ENCODE peak calls at places on chromosomes 1 and 21, in ten cellular contexts. One of them, this sample, is unnamed.

GRCh38 chr1:41242645-41243171 is 602 bp upstream of the SCMH1 start:
- DNase-seq in fibroblast of lung: no peak
- DNase-seq in heart left ventricle: no peak
- DNase-seq in GM20000: no peak
- DNase-seq in mammary epithelial cell: no peak
- DNase-seq in WTC11: no peak
- DNase-seq in HFF-Myc: no peak
- DNase-seq in neural crest cell: no peak
- DNase-seq in CD8-positive, alpha-beta T cell: no peak
- DNase-seq in left ventricle myocardium inferior: no peak
- DNase-seq in this sample: no peak

GRCh38 chr21:32281531-32281930 is 2.7 kb upstream of the MIS18A start:
- DNase-seq in WTC11: no peak
- DNase-seq in left ventricle myocardium inferior: no peak
- DNase-seq in CD8-positive, alpha-beta T cell: no peak
- DNase-seq in HFF-Myc: no peak
- DNase-seq in GM20000: no peak
- DNase-seq in fibroblast of lung: no peak
- DNase-seq in mammary epithelial cell: no peak
- DNase-seq in heart left ventricle: no peak
- DNase-seq in neural crest cell: no peak
- DNase-seq in this sample: no peak

GRCh38 chr1:211326528-211327340 is at the start of gene TRAF5:
- DNase-seq in GM20000: peak
- DNase-seq in left ventricle myocardium inferior: peak
- DNase-seq in fibroblast of lung: peak
- DNase-seq in HFF-Myc: no peak
- DNase-seq in CD8-positive, alpha-beta T cell: peak
- DNase-seq in neural crest cell: peak
- DNase-seq in WTC11: peak
- DNase-seq in mammary epithelial cell: peak
- DNase-seq in heart left ventricle: peak
- DNase-seq in this sample: peak

GRCh38 chr1:47618830-47619229 is 181.0 kb downstream of the FOXD2 start:
- DNase-seq in left ventricle myocardium inferior: no peak
- DNase-seq in heart left ventricle: peak
- DNase-seq in mammary epithelial cell: no peak
- DNase-seq in fibroblast of lung: no peak
- DNase-seq in WTC11: no peak
- DNase-seq in GM20000: no peak
- DNase-seq in neural crest cell: no peak
- DNase-seq in HFF-Myc: no peak
- DNase-seq in CD8-positive, alpha-beta T cell: no peak
- DNase-seq in this sample: no peak

GRCh38 chr1:17441265-17441992 is 2.0 kb upstream of the RCC2 start:
- DNase-seq in GM20000: no peak
- DNase-seq in CD8-positive, alpha-beta T cell: no peak
- DNase-seq in fibroblast of lung: peak
- DNase-seq in left ventricle myocardium inferior: no peak
- DNase-seq in HFF-Myc: no peak
- DNase-seq in WTC11: no peak
- DNase-seq in mammary epithelial cell: peak
- DNase-seq in neural crest cell: no peak
- DNase-seq in heart left ventricle: no peak
- DNase-seq in this sample: no peak

GRCh38 chr1:201266774-201267173 is 16.5 kb upstream of the PKP1 start:
- DNase-seq in HFF-Myc: peak
- DNase-seq in mammary epithelial cell: peak
- DNase-seq in WTC11: no peak
- DNase-seq in fibroblast of lung: peak
- DNase-seq in CD8-positive, alpha-beta T cell: no peak
- DNase-seq in neural crest cell: no peak
- DNase-seq in heart left ventricle: no peak
- DNase-seq in GM20000: no peak
- DNase-seq in left ventricle myocardium inferior: no peak
- DNase-seq in this sample: no peak

GRCh38 chr1:64900916-64901315 is 65.4 kb downstream of the JAK1 start:
- DNase-seq in neural crest cell: no peak
- DNase-seq in mammary epithelial cell: no peak
- DNase-seq in fibroblast of lung: no peak
- DNase-seq in GM20000: no peak
- DNase-seq in left ventricle myocardium inferior: no peak
- DNase-seq in CD8-positive, alpha-beta T cell: no peak
- DNase-seq in heart left ventricle: no peak
- DNase-seq in WTC11: no peak
- DNase-seq in HFF-Myc: no peak
- DNase-seq in this sample: no peak

GRCh38 chr1:11339346-11340247 is 66.6 kb downstream of the UBIAD1 start:
- DNase-seq in HFF-Myc: no peak
- DNase-seq in left ventricle myocardium inferior: no peak
- DNase-seq in neural crest cell: peak
- DNase-seq in fibroblast of lung: no peak
- DNase-seq in heart left ventricle: no peak
- DNase-seq in CD8-positive, alpha-beta T cell: no peak
- DNase-seq in GM20000: no peak
- DNase-seq in mammary epithelial cell: no peak
- DNase-seq in WTC11: peak
- DNase-seq in this sample: no peak

GRCh38 chr1:236124965-236125364 is 17.4 kb upstream of the GPR137B start:
- DNase-seq in GM20000: no peak
- DNase-seq in neural crest cell: no peak
- DNase-seq in WTC11: no peak
- DNase-seq in HFF-Myc: no peak
- DNase-seq in mammary epithelial cell: no peak
- DNase-seq in CD8-positive, alpha-beta T cell: no peak
- DNase-seq in fibroblast of lung: no peak
- DNase-seq in heart left ventricle: no peak
- DNase-seq in left ventricle myocardium inferior: no peak
- DNase-seq in this sample: no peak

GRCh38 chr1:74426208-74426932 is 86.0 kb downstream of the LRRC53 start:
- DNase-seq in mammary epithelial cell: peak
- DNase-seq in WTC11: no peak
- DNase-seq in fibroblast of lung: peak
- DNase-seq in heart left ventricle: no peak
- DNase-seq in GM20000: no peak
- DNase-seq in left ventricle myocardium inferior: no peak
- DNase-seq in neural crest cell: no peak
- DNase-seq in HFF-Myc: no peak
- DNase-seq in CD8-positive, alpha-beta T cell: no peak
- DNase-seq in this sample: no peak

GRCh38 chr21:23281917-23282316 is 2283.7 kb downstream of the NCAM2 start:
- DNase-seq in fibroblast of lung: no peak
- DNase-seq in neural crest cell: no peak
- DNase-seq in heart left ventricle: no peak
- DNase-seq in WTC11: no peak
- DNase-seq in left ventricle myocardium inferior: no peak
- DNase-seq in GM20000: no peak
- DNase-seq in CD8-positive, alpha-beta T cell: no peak
- DNase-seq in HFF-Myc: no peak
- DNase-seq in mammary epithelial cell: no peak
- DNase-seq in this sample: no peak

GRCh38 chr1:201939271-201939973 is 6.9 kb downstream of the LMOD1 start:
- DNase-seq in fibroblast of lung: no peak
- DNase-seq in HFF-Myc: no peak
- DNase-seq in mammary epithelial cell: no peak
- DNase-seq in left ventricle myocardium inferior: no peak
- DNase-seq in WTC11: no peak
- DNase-seq in neural crest cell: no peak
- DNase-seq in GM20000: no peak
- DNase-seq in heart left ventricle: no peak
- DNase-seq in CD8-positive, alpha-beta T cell: no peak
- DNase-seq in this sample: no peak

GRCh38 chr1:231278100-231278790 is 37.2 kb downstream of the GNPAT start:
- DNase-seq in neural crest cell: no peak
- DNase-seq in fibroblast of lung: no peak
- DNase-seq in mammary epithelial cell: no peak
- DNase-seq in left ventricle myocardium inferior: peak
- DNase-seq in CD8-positive, alpha-beta T cell: no peak
- DNase-seq in HFF-Myc: no peak
- DNase-seq in GM20000: no peak
- DNase-seq in WTC11: no peak
- DNase-seq in heart left ventricle: peak
- DNase-seq in this sample: no peak

GRCh38 chr1:224639426-224639975 is 23.4 kb downstream of the CNIH3 start:
- DNase-seq in WTC11: no peak
- DNase-seq in fibroblast of lung: no peak
- DNase-seq in heart left ventricle: no peak
- DNase-seq in GM20000: no peak
- DNase-seq in mammary epithelial cell: no peak
- DNase-seq in left ventricle myocardium inferior: no peak
- DNase-seq in CD8-positive, alpha-beta T cell: no peak
- DNase-seq in HFF-Myc: no peak
- DNase-seq in neural crest cell: no peak
- DNase-seq in this sample: no peak

GRCh38 chr1:55965981-55966461 is 613.3 kb downstream of the PLPP3 start:
- DNase-seq in CD8-positive, alpha-beta T cell: no peak
- DNase-seq in WTC11: no peak
- DNase-seq in GM20000: no peak
- DNase-seq in left ventricle myocardium inferior: no peak
- DNase-seq in fibroblast of lung: no peak
- DNase-seq in HFF-Myc: no peak
- DNase-seq in mammary epithelial cell: peak
- DNase-seq in neural crest cell: no peak
- DNase-seq in heart left ventricle: no peak
- DNase-seq in this sample: no peak

GRCh38 chr1:152182431-152182830 is 23.4 kb upstream of the RPTN start:
- DNase-seq in GM20000: no peak
- DNase-seq in neural crest cell: no peak
- DNase-seq in left ventricle myocardium inferior: no peak
- DNase-seq in fibroblast of lung: peak
- DNase-seq in WTC11: no peak
- DNase-seq in mammary epithelial cell: no peak
- DNase-seq in CD8-positive, alpha-beta T cell: no peak
- DNase-seq in HFF-Myc: no peak
- DNase-seq in heart left ventricle: no peak
- DNase-seq in this sample: peak
- TF ChIP-seq CTCF in GM20000: no peak
- TF ChIP-seq CTCF in neural crest cell: no peak
- TF ChIP-seq CTCF in left ventricle myocardium inferior: peak
- TF ChIP-seq CTCF in fibroblast of lung: peak
- TF ChIP-seq CTCF in WTC11: no peak
- TF ChIP-seq CTCF in mammary epithelial cell: peak
- TF ChIP-seq CTCF in CD8-positive, alpha-beta T cell: no peak
- TF ChIP-seq CTCF in HFF-Myc: peak
- TF ChIP-seq CTCF in heart left ventricle: peak
- TF ChIP-seq CTCF in this sample: peak

GRCh38 chr1:117312453-117313138 is 54.7 kb upstream of the MAN1A2 start:
- DNase-seq in mammary epithelial cell: peak
- DNase-seq in fibroblast of lung: peak
- DNase-seq in left ventricle myocardium inferior: no peak
- DNase-seq in HFF-Myc: no peak
- DNase-seq in neural crest cell: no peak
- DNase-seq in GM20000: peak
- DNase-seq in WTC11: no peak
- DNase-seq in heart left ventricle: no peak
- DNase-seq in CD8-positive, alpha-beta T cell: no peak
- DNase-seq in this sample: no peak
- TF ChIP-seq CTCF in mammary epithelial cell: peak
- TF ChIP-seq CTCF in fibroblast of lung: peak
- TF ChIP-seq CTCF in left ventricle myocardium inferior: peak
- TF ChIP-seq CTCF in HFF-Myc: peak
- TF ChIP-seq CTCF in neural crest cell: peak
- TF ChIP-seq CTCF in GM20000: peak
- TF ChIP-seq CTCF in WTC11: no peak
- TF ChIP-seq CTCF in heart left ventricle: peak
- TF ChIP-seq CTCF in CD8-positive, alpha-beta T cell: peak
- TF ChIP-seq CTCF in this sample: peak

DNA sequence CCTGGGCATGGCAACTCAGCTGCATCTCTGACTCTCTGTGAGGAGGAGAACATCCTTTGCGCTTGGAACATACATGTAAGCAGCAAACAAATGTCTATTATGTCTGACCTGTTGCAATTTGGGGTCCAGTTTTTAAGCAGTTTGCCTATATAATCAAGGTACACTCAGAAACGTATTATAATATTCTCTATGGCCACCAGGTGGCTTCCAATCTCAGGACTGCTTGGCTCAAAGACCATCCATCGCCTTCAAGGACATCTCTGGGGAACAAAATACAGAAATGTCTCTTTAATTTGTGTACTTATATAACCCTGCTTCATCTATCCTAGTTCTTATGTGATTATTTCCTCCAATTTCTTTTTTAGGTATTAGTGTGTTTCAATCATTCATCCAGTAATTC is 227.2 kb downstream of the OLFM3 start:
- DNase-seq in WTC11: no peak
- DNase-seq in neural crest cell: no peak
- DNase-seq in left ventricle myocardium inferior: no peak
- DNase-seq in CD8-positive, alpha-beta T cell: no peak
- DNase-seq in mammary epithelial cell: no peak
- DNase-seq in heart left ventricle: no peak
- DNase-seq in HFF-Myc: no peak
- DNase-seq in GM20000: no peak
- DNase-seq in fibroblast of lung: no peak
- DNase-seq in this sample: peak
- TF ChIP-seq CTCF in WTC11: no peak
- TF ChIP-seq CTCF in neural crest cell: peak
- TF ChIP-seq CTCF in left ventricle myocardium inferior: no peak
- TF ChIP-seq CTCF in CD8-positive, alpha-beta T cell: peak
- TF ChIP-seq CTCF in mammary epithelial cell: peak
- TF ChIP-seq CTCF in heart left ventricle: no peak
- TF ChIP-seq CTCF in HFF-Myc: no peak
- TF ChIP-seq CTCF in GM20000: peak
- TF ChIP-seq CTCF in fibroblast of lung: peak
- TF ChIP-seq CTCF in this sample: peak

GRCh38 chr1:6035719-6036118 is 10.0 kb upstream of the KCNAB2 start:
- DNase-seq in GM20000: no peak
- DNase-seq in neural crest cell: no peak
- DNase-seq in heart left ventricle: no peak
- DNase-seq in fibroblast of lung: no peak
- DNase-seq in WTC11: no peak
- DNase-seq in CD8-positive, alpha-beta T cell: no peak
- DNase-seq in left ventricle myocardium inferior: no peak
- DNase-seq in HFF-Myc: no peak
- DNase-seq in mammary epithelial cell: no peak
- DNase-seq in this sample: no peak

GRCh38 chr1:6033124-6033523 is 12.6 kb upstream of the KCNAB2 start:
- DNase-seq in WTC11: no peak
- DNase-seq in neural crest cell: no peak
- DNase-seq in mammary epithelial cell: no peak
- DNase-seq in GM20000: no peak
- DNase-seq in left ventricle myocardium inferior: no peak
- DNase-seq in CD8-positive, alpha-beta T cell: no peak
- DNase-seq in HFF-Myc: no peak
- DNase-seq in fibroblast of lung: no peak
- DNase-seq in heart left ventricle: no peak
- DNase-seq in this sample: no peak

GRCh38 chr1:6034750-6035096 is 11.0 kb upstream of the KCNAB2 start:
- DNase-seq in fibroblast of lung: no peak
- DNase-seq in GM20000: no peak
- DNase-seq in mammary epithelial cell: no peak
- DNase-seq in neural crest cell: no peak
- DNase-seq in HFF-Myc: no peak
- DNase-seq in heart left ventricle: no peak
- DNase-seq in CD8-positive, alpha-beta T cell: no peak
- DNase-seq in left ventricle myocardium inferior: no peak
- DNase-seq in WTC11: no peak
- DNase-seq in this sample: no peak

GRCh38 chr1:6035265-6035664 is 10.4 kb upstream of the KCNAB2 start:
- DNase-seq in CD8-positive, alpha-beta T cell: no peak
- DNase-seq in HFF-Myc: no peak
- DNase-seq in fibroblast of lung: no peak
- DNase-seq in left ventricle myocardium inferior: no peak
- DNase-seq in GM20000: no peak
- DNase-seq in mammary epithelial cell: no peak
- DNase-seq in WTC11: no peak
- DNase-seq in neural crest cell: no peak
- DNase-seq in heart left ventricle: no peak
- DNase-seq in this sample: no peak

GRCh38 chr1:6033986-6034749 is 11.5 kb upstream of the KCNAB2 start:
- DNase-seq in mammary epithelial cell: peak
- DNase-seq in left ventricle myocardium inferior: peak
- DNase-seq in neural crest cell: peak
- DNase-seq in WTC11: peak
- DNase-seq in fibroblast of lung: no peak
- DNase-seq in heart left ventricle: no peak
- DNase-seq in CD8-positive, alpha-beta T cell: no peak
- DNase-seq in GM20000: no peak
- DNase-seq in HFF-Myc: no peak
- DNase-seq in this sample: peak
- TF ChIP-seq CTCF in mammary epithelial cell: peak
- TF ChIP-seq CTCF in left ventricle myocardium inferior: peak
- TF ChIP-seq CTCF in neural crest cell: peak
- TF ChIP-seq CTCF in WTC11: peak
- TF ChIP-seq CTCF in fibroblast of lung: peak
- TF ChIP-seq CTCF in heart left ventricle: peak
- TF ChIP-seq CTCF in CD8-positive, alpha-beta T cell: peak
- TF ChIP-seq CTCF in GM20000: peak
- TF ChIP-seq CTCF in HFF-Myc: peak
- TF ChIP-seq CTCF in this sample: peak